ENCODE peak calls at places on chromosome 3, in seven cellular contexts. M is DND-41, N is coronary artery, Q is tibial artery, L is heart right ventricle, G is IMR-90, T is cardiac muscle cell. C is an unnamed sample.

GRCh38 chr3:49813497-49814174 is at the start of gene UBA7:
- DNase-seq in M (peak), N (no peak), Q (peak), L (peak), G (peak), T (peak), C (no peak)

GRCh38 chr3:52272831-52273230 is 5.6 kb downstream of the WDR82 start:
- DNase-seq in M (no peak), N (no peak), Q (no peak), L (no peak), G (no peak), T (no peak), C (no peak)

GRCh38 chr3:123788706-123789105 is 95.4 kb downstream of the MYLK start:
- DNase-seq in M (no peak), N (no peak), Q (no peak), L (no peak), G (peak), T (no peak), C (no peak)

GRCh38 chr3:195701042-195701910 is 19.5 kb upstream of the MUC20 start:
- DNase-seq in M (no peak), N (no peak), Q (no peak), L (no peak), G (no peak), T (no peak), C (no peak)

GRCh38 chr3:59857589-59858346 is 807.9 kb upstream of the CFAP20DC start:
- DNase-seq in M (peak), N (no peak), Q (peak), L (peak), G (peak), T (peak), C (peak)

GRCh38 chr3:38130219-38130618 is 6.7 kb downstream of the ACAA1 start:
- DNase-seq in M (no peak), N (peak), Q (no peak), L (no peak), G (no peak), T (no peak), C (no peak)

GRCh38 chr3:28232659-28233058 is 8.8 kb upstream of the CMC1 start:
- DNase-seq in M (no peak), N (no peak), Q (no peak), L (no peak), G (no peak), T (no peak), C (no peak)

GRCh38 chr3:26637698-26638097 is 15.1 kb downstream of the LRRC3B start:
- DNase-seq in M (no peak), N (no peak), Q (no peak), L (no peak), G (no peak), T (no peak), C (no peak)

GRCh38 chr3:179037361-179037760 is 34.2 kb downstream of the ZMAT3 start:
- DNase-seq in M (peak), N (peak), Q (peak), L (peak), G (peak), T (peak), C (peak)

GRCh38 chr3:172347895-172348680 is 100.2 kb downstream of the GHSR start:
- DNase-seq in M (no peak), N (no peak), Q (no peak), L (no peak), G (no peak), T (no peak), C (no peak)

GRCh38 chr3:171977426-171977825 is 62.0 kb upstream of the FNDC3B start:
- DNase-seq in M (no peak), N (no peak), Q (no peak), L (no peak), G (no peak), T (no peak), C (no peak)

GRCh38 chr3:17505856-17506255 is 236.6 kb downstream of the TBC1D5 start:
- DNase-seq in M (no peak), N (no peak), Q (no peak), L (no peak), G (peak), T (peak), C (no peak)

GRCh38 chr3:177141471-177141870 is 55.8 kb downstream of the TBL1XR1 start:
- DNase-seq in M (no peak), N (no peak), Q (no peak), L (no peak), G (peak), T (no peak), C (no peak)

GRCh38 chr3:76410762-76411281 is 625.5 kb upstream of the ZNF717 start:
- DNase-seq in M (no peak), N (no peak), Q (no peak), L (no peak), G (peak), T (no peak), C (no peak)

GRCh38 chr3:15440891-15441290 is 13.5 kb downstream of the EAF1 start:
- DNase-seq in M (no peak), N (no peak), Q (no peak), L (no peak), G (no peak), T (peak), C (no peak)

GRCh38 chr3:30688776-30689175 is 82.4 kb downstream of the TGFBR2 start:
- DNase-seq in M (no peak), N (no peak), Q (no peak), L (no peak), G (peak), T (no peak), C (no peak)

GRCh38 chr3:186461141-186461540 is 83.0 kb downstream of the CRYGS start:
- DNase-seq in M (no peak), N (no peak), Q (no peak), L (no peak), G (peak), T (peak), C (no peak)

GRCh38 chr3:39819517-39820298 is 10.3 kb downstream of the MYRIP start:
- DNase-seq in M (no peak), N (no peak), Q (no peak), L (no peak), G (no peak), T (no peak), C (no peak)

GRCh38 chr3:71345429-71346027 is 238.0 kb downstream of the FOXP1 start:
- DNase-seq in M (no peak), N (no peak), Q (peak), L (no peak), G (peak), T (peak), C (no peak)

GRCh38 chr3:29226709-29227108 is 54.2 kb upstream of the RBMS3 start:
- DNase-seq in M (no peak), N (no peak), Q (no peak), L (no peak), G (peak), T (peak), C (no peak)

GRCh38 chr3:9902372-9903237 is at the start of gene IL17RE:
- DNase-seq in M (peak), N (no peak), Q (no peak), L (no peak), G (no peak), T (no peak), C (no peak)

GRCh38 chr3:5264896-5265770 is 77.6 kb downstream of the EDEM1 start:
- DNase-seq in M (no peak), N (no peak), Q (no peak), L (no peak), G (peak), T (no peak), C (no peak)

GRCh38 chr3:30500666-30501399 is 105.6 kb upstream of the TGFBR2 start:
- DNase-seq in M (no peak), N (no peak), Q (no peak), L (no peak), G (no peak), T (no peak), C (no peak)

DNA sequence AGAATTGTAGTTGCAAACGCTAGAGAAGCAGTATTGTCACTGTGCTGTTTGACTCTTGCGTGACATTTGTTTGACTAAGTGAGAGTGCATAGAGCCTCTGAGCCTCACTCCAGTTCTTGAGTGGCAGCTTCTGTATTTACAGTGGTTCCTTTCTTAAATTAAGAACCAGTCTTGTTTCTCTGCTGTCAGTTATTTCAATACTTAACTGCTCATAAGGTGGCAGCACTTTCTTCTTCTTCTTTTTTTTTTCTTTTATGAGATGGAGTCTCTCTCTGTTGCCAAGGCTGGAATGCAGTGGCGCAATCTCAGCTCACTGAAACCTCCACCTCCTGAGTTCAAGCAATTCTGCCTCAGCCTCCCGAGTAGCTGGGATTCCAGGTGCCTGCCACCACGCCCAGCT is 372.1 kb downstream of the LPP start:
- DNase-seq in M (no peak), N (no peak), Q (no peak), L (no peak), G (peak), T (peak), C (no peak)
- TF ChIP-seq CTCF in M (no peak), N (no peak), Q (no peak), L (no peak), G (no peak), T (no peak), C (no peak)

DNA sequence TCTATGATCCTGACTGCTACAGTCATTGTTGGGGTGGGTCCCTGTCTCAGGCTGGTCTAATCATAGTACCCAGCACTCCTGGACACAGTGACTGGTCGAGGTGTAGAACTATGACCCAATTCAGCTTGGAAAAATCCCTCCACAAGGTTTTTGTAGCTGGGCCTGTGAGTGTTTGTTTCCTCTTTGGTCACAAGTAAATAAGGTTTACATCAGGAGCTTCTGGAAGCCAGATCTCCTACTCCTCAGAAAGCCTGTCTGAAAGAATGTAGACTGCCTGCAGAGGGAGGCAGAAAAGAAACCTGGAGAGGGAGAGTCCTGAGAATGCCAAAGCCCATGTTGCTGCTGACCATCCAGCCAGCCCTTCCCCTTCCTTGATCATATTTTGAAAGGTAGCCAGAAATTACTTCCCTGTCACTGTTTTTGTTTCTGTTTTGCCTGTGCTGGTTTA is 123.2 kb downstream of the RAP2B start:
- DNase-seq in M (no peak), N (no peak), Q (no peak), L (no peak), G (peak), T (peak), C (no peak)
- H3K27ac ChIP-seq in M (no peak), N (no peak), Q (peak), L (peak), G (peak), T (no peak), C (no peak)

GRCh38 chr3:155991847-155992246 is 121.4 kb downstream of the GMPS start:
- DNase-seq in M (no peak), N (no peak), Q (no peak), L (no peak), G (no peak), T (no peak), C (no peak)

GRCh38 chr3:155991291-155991690 is 120.8 kb downstream of the GMPS start:
- DNase-seq in M (no peak), N (no peak), Q (no peak), L (no peak), G (no peak), T (no peak), C (no peak)

DNA sequence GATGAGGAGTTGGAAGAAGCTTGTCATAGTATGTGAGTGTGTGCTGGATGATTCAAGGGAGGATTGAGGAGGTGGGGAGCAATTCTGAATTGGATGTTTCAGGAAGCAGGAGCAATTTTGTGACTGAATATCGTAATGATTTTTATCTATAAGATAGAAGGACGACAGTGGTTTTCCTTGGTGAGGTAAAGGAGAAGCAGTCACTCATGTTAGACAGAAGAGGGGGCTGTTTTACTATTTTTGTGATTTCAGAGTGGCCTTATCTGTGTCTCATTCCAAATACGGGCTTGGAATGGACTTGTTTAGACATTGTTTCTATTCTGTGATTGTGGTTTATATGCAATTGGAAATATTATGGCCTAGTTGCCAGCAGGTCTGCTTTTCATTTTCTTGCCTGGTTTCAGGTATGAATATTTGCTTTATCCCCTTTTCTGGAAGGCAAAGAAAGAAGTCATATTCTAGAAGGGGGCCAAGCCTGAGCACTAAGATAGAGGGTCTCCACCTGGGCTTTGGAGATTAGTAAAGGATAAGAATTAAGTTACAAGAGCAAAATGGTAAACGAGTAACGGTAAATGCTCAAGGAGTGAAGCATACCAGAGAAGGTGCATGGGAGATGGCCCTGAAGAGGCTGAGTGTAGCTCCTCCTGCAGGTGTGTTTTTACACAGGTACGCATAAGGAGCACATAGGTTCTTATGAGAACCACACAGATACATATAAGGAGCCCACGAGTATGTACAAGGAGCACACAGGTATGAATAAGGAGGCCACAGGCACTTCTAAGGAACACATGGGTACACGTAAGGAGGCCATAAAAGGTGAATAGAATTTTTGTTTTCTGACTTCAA is 124.6 kb upstream of the KCNAB1 start:
- DNase-seq in M (no peak), N (no peak), Q (no peak), L (no peak), G (peak), T (peak), C (no peak)
- TF ChIP-seq CTCF in M (peak), N (no peak), Q (peak), L (peak), G (peak), T (peak), C (peak)

GRCh38 chr3:133874344-133874743 is 21.3 kb downstream of the RAB6B start:
- DNase-seq in M (no peak), N (no peak), Q (no peak), L (no peak), G (peak), T (no peak), C (no peak)
- H3K27ac ChIP-seq in M (no peak), N (no peak), Q (no peak), L (no peak), G (no peak), T (no peak), C (no peak)

GRCh38 chr3:12824299-12824698 is 17.1 kb downstream of the RPL32 start:
- DNase-seq in M (no peak), N (no peak), Q (no peak), L (no peak), G (no peak), T (no peak), C (no peak)

GRCh38 chr3:12817341-12817705 is 20.8 kb downstream of the CAND2 start:
- DNase-seq in M (no peak), N (no peak), Q (no peak), L (peak), G (no peak), T (no peak), C (no peak)

GRCh38 chr3:12818773-12819172 is 22.3 kb downstream of the CAND2 start:
- DNase-seq in M (no peak), N (no peak), Q (no peak), L (no peak), G (no peak), T (no peak), C (no peak)

GRCh38 chr3:12818273-12818672 is 21.8 kb downstream of the CAND2 start:
- DNase-seq in M (no peak), N (no peak), Q (no peak), L (no peak), G (no peak), T (no peak), C (no peak)

GRCh38 chr3:12822725-12823373 is 18.5 kb downstream of the RPL32 start:
- DNase-seq in M (no peak), N (no peak), Q (no peak), L (no peak), G (peak), T (peak), C (no peak)
- TF ChIP-seq CTCF in M (no peak), N (no peak), Q (no peak), L (no peak), G (peak), T (peak), C (no peak)

GRCh38 chr3:134314588-134315285 is 59.5 kb downstream of the AMOTL2 start:
- DNase-seq in M (no peak), N (no peak), Q (no peak), L (peak), G (no peak), T (no peak), C (no peak)

GRCh38 chr3:134312873-134313838 is 61.1 kb downstream of the AMOTL2 start:
- DNase-seq in M (no peak), N (peak), Q (peak), L (peak), G (peak), T (peak), C (no peak)

GRCh38 chr3:134312072-134312872 is 61.6 kb upstream of the RYK start:
- DNase-seq in M (no peak), N (no peak), Q (no peak), L (no peak), G (no peak), T (peak), C (no peak)

GRCh38 chr3:134315286-134316106 is 58.8 kb downstream of the AMOTL2 start:
- DNase-seq in M (no peak), N (peak), Q (peak), L (peak), G (peak), T (peak), C (no peak)

DNA sequence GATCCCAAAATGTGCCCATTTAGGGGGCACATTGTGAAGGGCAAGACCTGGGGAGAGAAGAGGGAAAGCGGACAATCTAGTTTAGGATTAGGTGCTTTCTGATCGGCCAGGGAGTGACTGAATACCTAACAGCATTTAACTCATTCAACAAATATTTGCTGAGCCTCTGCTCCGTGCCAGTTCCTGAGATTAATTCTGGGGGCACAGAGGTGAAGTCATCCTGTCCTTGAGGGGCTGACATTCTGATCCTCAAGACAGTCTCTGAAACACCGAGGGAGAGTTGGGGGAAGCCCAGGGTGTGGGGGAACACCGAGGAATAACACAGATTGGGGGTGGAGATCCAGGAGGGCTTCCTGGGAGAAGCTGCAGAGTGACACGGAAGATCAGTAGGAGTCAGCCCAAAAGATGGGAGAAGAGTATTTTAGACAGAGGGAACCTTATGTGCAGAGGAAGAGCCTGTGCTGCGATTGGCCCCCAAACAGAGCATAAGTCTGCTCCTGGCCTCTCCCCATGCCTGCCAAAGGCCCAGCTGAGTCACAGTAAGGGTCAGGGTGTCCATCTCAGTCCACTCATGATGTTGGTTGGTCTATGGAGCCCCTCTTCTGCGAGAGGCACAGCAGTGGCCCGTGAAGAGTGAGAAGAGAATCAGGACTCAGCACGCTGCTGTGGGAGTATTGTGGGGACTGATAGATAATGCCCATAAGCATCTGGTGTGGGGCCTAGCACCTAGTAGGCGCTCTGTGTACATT is 60.2 kb downstream of the AMOTL2 start:
- DNase-seq in M (no peak), N (no peak), Q (no peak), L (no peak), G (no peak), T (no peak), C (no peak)
- H3K27ac ChIP-seq in M (no peak), N (peak), Q (peak), L (peak), G (peak), T (peak), C (no peak)

DNA sequence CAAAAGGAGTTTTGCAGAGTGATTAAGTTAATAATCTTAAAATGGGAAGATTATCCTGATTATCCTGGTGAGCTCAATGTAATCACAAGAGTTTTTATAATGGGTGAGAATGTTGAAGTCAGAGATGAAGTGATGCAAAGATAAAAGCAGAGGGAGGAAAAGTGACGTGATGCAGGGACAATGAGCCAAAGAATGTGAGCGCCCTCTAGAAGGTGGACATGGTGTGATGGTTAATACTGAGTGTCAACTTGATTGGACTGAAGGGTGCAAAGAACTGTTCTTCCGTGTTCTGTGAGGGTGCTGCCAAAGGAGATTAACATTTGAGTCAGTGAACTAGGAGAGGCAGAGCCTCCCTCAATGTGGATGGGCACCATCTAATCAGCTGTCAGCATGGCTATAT is 569.6 kb upstream of the AGTR1 start:
- DNase-seq in M (no peak), N (no peak), Q (no peak), L (no peak), G (no peak), T (no peak), C (no peak)
- TF ChIP-seq CTCF in M (no peak), N (no peak), Q (no peak), L (no peak), G (no peak), T (no peak), C (no peak)

DNA sequence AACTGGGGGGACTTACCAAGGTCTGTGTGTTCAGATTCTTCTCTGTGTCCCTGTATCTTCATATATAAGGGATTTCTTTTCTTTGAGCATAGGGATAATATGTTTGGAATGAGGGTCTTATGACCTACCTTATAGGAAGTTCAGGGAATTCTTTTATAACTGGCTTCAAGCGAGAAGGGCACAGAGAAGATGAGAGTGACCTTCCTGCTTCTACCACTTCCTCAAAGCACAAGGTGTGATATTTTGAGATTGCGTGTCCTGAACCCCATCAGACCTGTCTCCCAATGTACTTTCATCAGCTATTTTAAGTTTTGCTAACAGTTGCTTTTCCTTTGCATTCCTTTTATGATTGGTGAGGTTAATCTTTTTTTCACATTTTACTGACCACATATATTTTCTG is 3.1 kb upstream of the PSMD6 start:
- DNase-seq in M (no peak), N (no peak), Q (no peak), L (no peak), G (no peak), T (no peak), C (no peak)
- H3K27ac ChIP-seq in M (no peak), N (no peak), Q (no peak), L (no peak), G (no peak), T (no peak), C (no peak)

C was measured in CD4-positive, alpha-beta T cell.